ENCODE peak calls at places on chromosomes 6 and 20, in four cellular contexts. C is psoas muscle, I is cardiac muscle cell, U is A549. E is an unnamed sample.

GRCh38 chr6:134590449-134590848 is 272.5 kb upstream of the SGK1 start:
- DNase-seq in U (no peak), I (no peak), C (no peak), E (no peak)

GRCh38 chr6:152571863-152572394 is 65.2 kb downstream of the SYNE1 start:
- DNase-seq in C (no peak), I (no peak), U (no peak), E (no peak)

GRCh38 chr6:82249381-82250253 is 2.1 kb upstream of the IBTK start:
- DNase-seq in C (no peak), I (no peak), U (no peak), E (no peak)

GRCh38 chr20:23021941-23022340 is 13.2 kb upstream of the SSTR4 start:
- DNase-seq in C (no peak), I (no peak), U (no peak), E (no peak)

GRCh38 chr6:41441598-41442205 is 104.5 kb upstream of the FOXP4 start:
- DNase-seq in U (no peak), I (no peak), C (no peak), E (peak; percentile 8)

GRCh38 chr6:111952326-111952725 is 79.1 kb upstream of the FYN start:
- DNase-seq in U (no peak), I (no peak), C (no peak), E (no peak)

GRCh38 chr6:158784505-158784904 is 34.7 kb downstream of the EZR start:
- DNase-seq in U (no peak), C (no peak), I (no peak), E (no peak)

GRCh38 chr20:21390768-21391167 is 6.6 kb downstream of the NKX2-4 start:
- DNase-seq in U (no peak), C (no peak), I (no peak), E (no peak)

GRCh38 chr6:26223677-26224546 is 136.7 kb downstream of the HFE start:
- DNase-seq in I (peak; percentile 93), C (no peak), U (peak; percentile 63), E (peak; percentile 70)

GRCh38 chr6:36139991-36140710 is 9.8 kb downstream of the MAPK13 start:
- DNase-seq in U (no peak), C (no peak), I (no peak), E (no peak)

GRCh38 chr20:37940161-37940560 is 37.2 kb downstream of the VSTM2L start:
- DNase-seq in C (no peak), I (no peak), U (no peak), E (no peak)

GRCh38 chr20:58711266-58712051 is 18.9 kb downstream of the NPEPL1 start:
- DNase-seq in U (no peak), C (no peak), I (no peak), E (no peak)

GRCh38 chr6:158286413-158286812 is 25.9 kb upstream of the TULP4 start:
- DNase-seq in C (no peak), I (no peak), U (no peak), E (no peak)

GRCh38 chr6:88662163-88662580 is 301.2 kb downstream of the RNGTT start:
- DNase-seq in C (no peak), U (no peak), I (no peak), E (no peak)

GRCh38 chr6:42041131-42042055 is 8.9 kb upstream of the TAF8 start:
- DNase-seq in C (no peak), U (no peak), I (no peak), E (no peak)

GRCh38 chr6:139829557-139829956 is 455.1 kb upstream of the CITED2 start:
- DNase-seq in C (no peak), I (peak; percentile 12), U (no peak), E (no peak)

GRCh38 chr6:91045152-91045551 is 458.3 kb upstream of the MAP3K7 start:
- DNase-seq in C (no peak), U (no peak), I (no peak), E (no peak)

GRCh38 chr6:148747493-148748160 is 797 bp downstream of the UST start:
- DNase-seq in U (peak; percentile 13), I (peak; percentile 69), C (peak; percentile 40), E (peak; percentile 76)

GRCh38 chr20:59425572-59425971 is 125.2 kb downstream of the EDN3 start:
- DNase-seq in I (no peak), C (no peak), U (no peak), E (no peak)

GRCh38 chr6:75308250-75308988 is 23.8 kb upstream of the TMEM30A start:
- DNase-seq in I (no peak), C (no peak), U (no peak), E (no peak)

GRCh38 chr20:4956200-4956810 is 45.0 kb downstream of the SLC23A2 start:
- DNase-seq in I (peak; percentile 66), C (no peak), U (peak; percentile 79), E (no peak)

GRCh38 chr6:90411292-90411781 is 114.7 kb upstream of the BACH2 start:
- DNase-seq in I (no peak), U (no peak), C (no peak), E (no peak)

GRCh38 chr6:79269877-79270276 is 35.4 kb upstream of the HMGN3 start:
- DNase-seq in C (no peak), U (no peak), I (no peak), E (no peak)

GRCh38 chr6:139303176-139303575 is 11.4 kb upstream of the TXLNB start:
- DNase-seq in I (no peak), C (no peak), U (no peak), E (no peak)

GRCh38 chr20:64161595-64162238 is 2.5 kb upstream of the MYT1 start:
- DNase-seq in U (peak; percentile 28), I (peak; percentile 89), C (peak; percentile 38), E (peak; percentile 49)

GRCh38 chr6:27295301-27296079 is 16.6 kb downstream of the POM121L2 start:
- DNase-seq in C (no peak), U (no peak), I (peak; percentile 30), E (no peak)

GRCh38 chr6:22239261-22239660 is 57.6 kb downstream of the PRL start:
- DNase-seq in C (no peak), I (no peak), U (no peak), E (no peak)

GRCh38 chr20:44918342-44918741 is 8.5 kb downstream of the PABPC1L start:
- DNase-seq in I (no peak), C (no peak), U (no peak), E (no peak)

GRCh38 chr20:63413963-63414684 is 53.0 kb upstream of the CHRNA4 start:
- DNase-seq in U (no peak), I (no peak), C (no peak), E (no peak)

GRCh38 chr6:93454533-93454932 is 35.2 kb upstream of the EPHA7 start:
- DNase-seq in C (no peak), I (no peak), U (no peak), E (no peak)

GRCh38 chr6:132461958-132462357 is 51.0 kb downstream of the STX7 start:
- DNase-seq in U (no peak), I (no peak), C (no peak), E (no peak)

GRCh38 chr20:17023811-17024210 is 203.0 kb upstream of the PCSK2 start:
- DNase-seq in C (no peak), I (peak; percentile 39), U (no peak), E (peak; percentile 65)

GRCh38 chr20:49245921-49246740 is 26.9 kb downstream of the DDX27 start:
- DNase-seq in I (peak; percentile 43), C (no peak), U (peak; percentile 73), E (no peak)

GRCh38 chr20:41476013-41476441 is 109.4 kb upstream of the EMILIN3 start:
- DNase-seq in I (no peak), U (no peak), C (no peak), E (no peak)

GRCh38 chr6:95093154-95093553 is 484.2 kb upstream of the MANEA start:
- DNase-seq in I (no peak), C (no peak), U (no peak), E (no peak)

GRCh38 chr20:2890743-2891142 is 17.5 kb downstream of the PTPRA start:
- DNase-seq in U (no peak), C (no peak), I (no peak), E (no peak)

GRCh38 chr20:46388201-46388836 is 18.1 kb downstream of the ELMO2 start:
- DNase-seq in U (no peak), C (no peak), I (no peak), E (no peak)

GRCh38 chr6:106089981-106090380 is 3.8 kb downstream of the PRDM1 start:
- DNase-seq in C (no peak), U (no peak), I (no peak), E (no peak)

GRCh38 chr6:92122746-92123145 is 1296.6 kb downstream of the EPHA7 start:
- DNase-seq in U (no peak), C (no peak), I (peak; percentile 22), E (no peak)
- TF ChIP-seq CTCF in U (peak; percentile 16), C (peak; percentile 6), I (no peak), E (peak; percentile 14)

DNA sequence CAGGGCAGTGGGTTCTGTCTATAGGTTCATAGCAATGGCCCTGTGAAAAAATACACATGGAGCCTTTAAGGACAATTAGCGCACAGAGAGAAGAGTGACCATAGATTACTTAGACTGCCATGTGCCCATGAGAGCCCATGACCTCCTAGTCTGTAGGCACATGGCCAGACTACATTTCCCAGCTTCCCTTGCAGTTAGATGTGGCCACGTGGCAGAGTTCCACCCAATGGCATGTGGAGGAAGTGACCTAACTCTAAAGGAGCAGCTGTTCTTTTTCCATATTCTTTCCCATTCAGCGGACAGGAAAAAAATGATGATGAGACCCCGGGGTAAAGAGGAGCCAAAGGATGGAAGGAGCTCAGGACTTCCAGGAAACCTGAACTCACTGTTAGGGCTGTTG is 116.7 kb downstream of the CBLN4 start:
- DNase-seq in C (no peak), I (no peak), U (no peak), E (no peak)
- H3K9me3 ChIP-seq in C (no peaks in the 10 kb centered on the region), I (no peaks in the 10 kb centered on the region), U (no peaks in the 10 kb centered on the region), E (no peaks in the 10 kb centered on the region)

DNA sequence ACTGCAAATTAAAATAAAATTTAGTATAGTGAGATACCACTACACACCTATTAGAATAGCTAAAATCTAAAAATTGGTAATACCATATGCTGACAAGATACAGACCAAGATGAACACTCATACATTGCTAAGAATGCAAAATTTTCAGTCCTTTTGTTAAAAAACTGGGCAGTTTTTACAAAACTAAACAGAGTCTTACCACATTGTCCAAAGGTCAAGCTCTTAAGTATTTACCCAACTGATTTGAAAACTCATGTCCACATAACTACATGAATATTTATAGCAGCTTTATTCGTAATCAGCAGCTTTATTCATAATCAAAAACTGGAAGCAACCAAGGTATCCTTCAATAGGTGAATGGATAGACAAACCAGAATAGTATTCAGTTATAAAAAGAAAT is 10.0 kb downstream of the POLR3F start:
- DNase-seq in I (no peak), C (no peak), U (no peak), E (no peak)
- H3K4me1 ChIP-seq in I (no peaks in the 10 kb centered on the region), C (no peaks in the 10 kb centered on the region), U (no peaks in the 10 kb centered on the region), E (no peaks in the 10 kb centered on the region)

DNA sequence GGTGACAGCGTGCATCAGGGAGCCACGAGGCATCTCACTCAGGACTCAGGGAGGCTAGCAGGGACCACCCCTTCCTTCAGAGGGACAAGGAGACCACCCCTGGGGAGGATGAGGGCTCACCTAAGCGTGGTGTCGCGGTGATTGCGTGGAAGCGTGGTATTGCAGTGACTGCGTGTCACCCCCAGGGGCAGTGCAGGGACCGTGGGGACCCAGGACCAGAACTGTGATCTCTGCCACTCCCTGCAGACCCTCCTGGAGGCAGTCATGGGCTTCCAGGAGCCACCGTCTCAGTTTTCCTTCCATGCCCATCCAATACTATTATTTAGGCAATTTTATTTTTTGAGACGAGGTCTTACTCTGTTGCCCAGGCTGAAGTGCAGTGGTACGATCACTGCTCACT is 147.1 kb downstream of the TAF4 start:
- DNase-seq in I (no peak), C (no peak), U (no peak), E (no peak)
- TF ChIP-seq CTCF in I (no peak), C (no peak), U (no peak), E (no peak)

GRCh38 chr20:15528386-15529111 is 1044.7 kb downstream of the KIF16B start:
- DNase-seq in U (no peak), I (no peak), C (no peak), E (no peak)
- H3K9me3 ChIP-seq in U (peaks cover 3% of the 10 kb centered on the region), I (no peaks in the 10 kb centered on the region), C (no peaks in the 10 kb centered on the region), E (no peaks in the 10 kb centered on the region)

GRCh38 chr6:168043193-168043847 is 35.7 kb downstream of the FRMD1 start:
- DNase-seq in C (no peak), U (no peak), I (no peak), E (peak; percentile 18)
- H3K4me1 ChIP-seq in C (no peaks in the 10 kb centered on the region), U (no peaks in the 10 kb centered on the region), I (no peaks in the 10 kb centered on the region), E (peaks cover 13% of the 10 kb centered on the region)

E was measured in lower lobe of right lung.